ENCODE peak calls at places on chromosomes 3 and 15, in nine cellular contexts. T, H, A, B, R, W, P, M and O are unnamed samples.

GRCh38 chr3:141047168-141047567 is 4.0 kb upstream of the SPSB4 start:
- DNase-seq in T (no peak), H (no peak), A (no peak), B (peak), R (no peak), W (no peak), P (no peak), M (no peak), O (no peak)

GRCh38 chr15:42691308-42691707 is 45.6 kb downstream of the CDAN1 start:
- DNase-seq in T (no peak), H (no peak), A (no peak), B (no peak), R (no peak), W (no peak), P (no peak), M (no peak), O (no peak)

GRCh38 chr3:24359102-24359501 is 135.5 kb downstream of the THRB start:
- DNase-seq in T (no peak), H (no peak), A (no peak), B (no peak), R (no peak), W (no peak), P (no peak), M (no peak), O (no peak)

GRCh38 chr3:108225221-108225620 is 3.0 kb upstream of the IFT57 start:
- DNase-seq in T (no peak), H (no peak), A (no peak), B (no peak), R (no peak), W (no peak), P (peak), M (no peak), O (no peak)

GRCh38 chr3:167653155-167653554 is 587 bp downstream of the WDR49 start:
- DNase-seq in T (no peak), H (no peak), A (no peak), B (no peak), R (no peak), W (no peak), P (no peak), M (no peak), O (no peak)

GRCh38 chr3:134315286-134316106 is 58.8 kb downstream of the AMOTL2 start:
- DNase-seq in T (peak), H (peak), A (no peak), B (no peak), R (no peak), W (peak), P (peak), M (peak), O (no peak)

GRCh38 chr3:175065492-175065891 is 206.4 kb downstream of the NAALADL2 start:
- DNase-seq in T (no peak), H (no peak), A (no peak), B (no peak), R (no peak), W (no peak), P (no peak), M (peak), O (no peak)

GRCh38 chr3:120258009-120258408 is 27.0 kb downstream of the GPR156 start:
- DNase-seq in T (no peak), H (no peak), A (no peak), B (no peak), R (no peak), W (no peak), P (no peak), M (no peak), O (no peak)

GRCh38 chr3:188113761-188114160 is 40.2 kb upstream of the LPP start:
- DNase-seq in T (no peak), H (no peak), A (no peak), B (no peak), R (no peak), W (no peak), P (no peak), M (no peak), O (no peak)

GRCh38 chr15:60840306-60840702 is 361.4 kb upstream of the ICE2 start:
- DNase-seq in T (no peak), H (no peak), A (no peak), B (no peak), R (no peak), W (peak), P (no peak), M (peak), O (no peak)

GRCh38 chr3:39196671-39197446 is 4.5 kb upstream of the XIRP1 start:
- DNase-seq in T (no peak), H (no peak), A (peak), B (no peak), R (no peak), W (peak), P (no peak), M (no peak), O (no peak)

GRCh38 chr3:189334064-189334920 is 162.5 kb downstream of the TPRG1 start:
- DNase-seq in T (no peak), H (no peak), A (no peak), B (no peak), R (no peak), W (no peak), P (no peak), M (no peak), O (no peak)

GRCh38 chr3:112115161-112115739 is 17.8 kb downstream of the GCSAM start:
- DNase-seq in T (no peak), H (no peak), A (no peak), B (no peak), R (no peak), W (no peak), P (peak), M (no peak), O (no peak)

GRCh38 chr3:112116777-112117186 is 16.3 kb downstream of the GCSAM start:
- DNase-seq in T (no peak), H (no peak), A (no peak), B (no peak), R (no peak), W (no peak), P (peak), M (no peak), O (no peak)

GRCh38 chr3:112115806-112116383 is 17.2 kb downstream of the GCSAM start:
- DNase-seq in T (no peak), H (no peak), A (no peak), B (no peak), R (no peak), W (no peak), P (no peak), M (no peak), O (no peak)

GRCh38 chr3:112117415-112117814 is 15.6 kb downstream of the GCSAM start:
- DNase-seq in T (no peak), H (no peak), A (no peak), B (no peak), R (no peak), W (no peak), P (no peak), M (no peak), O (no peak)

GRCh38 chr3:112114558-112115160 is 18.4 kb downstream of the GCSAM start:
- DNase-seq in T (no peak), H (no peak), A (no peak), B (no peak), R (no peak), W (no peak), P (no peak), M (no peak), O (no peak)
- H3K4me3 ChIP-seq in T (no peak), H (no peak), A (no peak), B (no peak), R (no peak), W (no peak), P (no peak), M (no peak), O (no peak)

GRCh38 chr3:44000586-44000985 is 241.1 kb upstream of the TOPAZ1 start:
- DNase-seq in T (no peak), H (no peak), A (no peak), B (no peak), R (no peak), W (no peak), P (no peak), M (peak), O (no peak)

GRCh38 chr3:44001072-44001471 is 240.6 kb upstream of the TOPAZ1 start:
- DNase-seq in T (no peak), H (no peak), A (no peak), B (no peak), R (no peak), W (no peak), P (no peak), M (peak), O (no peak)

GRCh38 chr3:43998374-43998840 is 243.3 kb upstream of the TOPAZ1 start:
- DNase-seq in T (no peak), H (no peak), A (peak), B (no peak), R (no peak), W (peak), P (peak), M (no peak), O (no peak)

GRCh38 chr3:43998841-43999805 is 242.6 kb upstream of the TOPAZ1 start:
- DNase-seq in T (no peak), H (no peak), A (peak), B (no peak), R (no peak), W (peak), P (peak), M (peak), O (peak)

GRCh38 chr3:43999920-44000319 is 241.8 kb upstream of the TOPAZ1 start:
- DNase-seq in T (no peak), H (no peak), A (no peak), B (no peak), R (no peak), W (no peak), P (no peak), M (no peak), O (no peak)
- H3K4me3 ChIP-seq in T (no peak), H (peak), A (no peak), B (peak), R (peak), W (no peak), P (peak), M (peak), O (peak)

GRCh38 chr15:89358435-89358754 is 23.8 kb upstream of the POLG start:
- DNase-seq in T (no peak), H (no peak), A (peak), B (no peak), R (no peak), W (no peak), P (no peak), M (no peak), O (no peak)
- H3K4me3 ChIP-seq in T (peak), H (peak), A (peak), B (no peak), R (no peak), W (no peak), P (peak), M (peak), O (peak)

DNA sequence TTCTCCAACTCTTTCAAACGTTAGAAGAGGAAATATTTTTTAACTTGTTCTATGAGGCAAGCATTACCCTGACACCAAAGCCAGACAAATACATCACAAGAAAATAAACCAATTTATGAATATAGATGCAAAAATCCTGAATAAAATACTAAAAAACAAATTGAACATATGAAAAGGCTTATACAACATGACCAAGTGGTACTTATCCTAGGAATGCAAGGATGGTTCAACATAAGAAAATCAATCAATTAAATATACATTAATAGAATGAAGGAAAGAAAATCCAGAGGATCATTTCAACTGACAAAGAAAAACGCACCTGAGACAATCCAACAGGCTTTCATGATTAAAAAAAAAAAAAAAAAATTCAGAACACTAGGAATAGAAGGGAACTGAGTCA is 17.1 kb downstream of the XPC start:
- DNase-seq in T (no peak), H (no peak), A (no peak), B (no peak), R (no peak), W (no peak), P (no peak), M (no peak), O (no peak)
- H3K4me3 ChIP-seq in T (no peak), H (no peak), A (no peak), B (no peak), R (no peak), W (no peak), P (no peak), M (no peak), O (no peak)

DNA sequence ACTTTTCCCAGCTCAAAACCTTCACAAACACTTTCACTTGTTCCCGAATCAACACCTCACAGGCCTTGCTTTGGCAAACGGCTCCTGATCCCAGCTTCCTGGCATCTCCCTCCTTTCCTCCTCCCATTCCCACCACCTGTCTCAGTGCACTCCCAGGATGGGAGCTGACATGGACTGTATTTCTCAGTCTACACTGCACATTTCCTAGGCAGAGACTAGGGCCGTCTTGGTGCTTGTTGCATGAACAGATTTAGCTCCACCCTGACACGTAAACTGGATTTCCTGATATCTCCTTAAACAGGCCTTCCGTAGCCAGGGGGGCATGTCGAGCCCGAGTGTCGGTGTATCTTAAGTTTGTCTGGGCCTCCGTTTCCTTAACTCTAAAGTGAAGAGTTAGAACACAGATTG is 790 bp upstream of the WHAMM start:
- DNase-seq in T (no peak), H (no peak), A (no peak), B (no peak), R (no peak), W (no peak), P (no peak), M (no peak), O (no peak)
- H3K4me3 ChIP-seq in T (peak), H (peak), A (no peak), B (peak), R (no peak), W (no peak), P (no peak), M (no peak), O (no peak)

GRCh38 chr3:66076861-66077495 is 38.3 kb upstream of the MAGI1 start:
- DNase-seq in T (no peak), H (no peak), A (no peak), B (no peak), R (peak), W (no peak), P (no peak), M (peak), O (no peak)
- H3K4me3 ChIP-seq in T (no peak), H (no peak), A (no peak), B (no peak), R (no peak), W (no peak), P (no peak), M (no peak), O (no peak)